ENCODE peak calls at places on chromosome 20, in six cellular contexts. I, W, X, H, M and B are unnamed samples.

GRCh38 chr20:18738055-18738454 is 75.5 kb upstream of the SCP2D1 start:
- DNase-seq in M (no peak), X (no peak), H (no peak), I (peak), W (no peak), B (no peak)

GRCh38 chr20:61445138-61445537 is 193.1 kb downstream of the CDH4 start:
- DNase-seq in I (no peak), M (no peak), H (no peak), W (no peak), X (no peak), B (no peak)

GRCh38 chr20:34559311-34560140 is 1.0 kb downstream of the MAP1LC3A start:
- DNase-seq in H (no peak), W (no peak), I (no peak), M (no peak), X (peak), B (no peak)

GRCh38 chr20:32810941-32811340 is 8.8 kb upstream of the MAPRE1 start:
- DNase-seq in X (no peak), I (no peak), H (no peak), W (no peak), M (no peak), B (no peak)

GRCh38 chr20:4434681-4435080 is 287.0 kb upstream of the PRND start:
- DNase-seq in H (no peak), W (no peak), X (no peak), M (no peak), I (no peak), B (no peak)

GRCh38 chr20:53748176-53748575 is 154.5 kb upstream of the ZNF217 start:
- DNase-seq in I (no peak), X (no peak), W (no peak), H (no peak), M (no peak), B (no peak)

GRCh38 chr20:12315652-12316051 is 398.0 kb downstream of the BTBD3 start:
- DNase-seq in W (no peak), H (no peak), I (no peak), X (no peak), M (no peak), B (no peak)

GRCh38 chr20:21571841-21572690 is 58.2 kb upstream of the NKX2-2 start:
- DNase-seq in M (peak), H (no peak), X (no peak), I (peak), W (peak), B (no peak)

GRCh38 chr20:57573893-57574292 is 13.0 kb downstream of the PCK1 start:
- DNase-seq in W (no peak), H (no peak), X (no peak), M (no peak), I (no peak), B (no peak)

GRCh38 chr20:36468149-36469000 is 72.9 kb upstream of the MYL9 start:
- DNase-seq in W (no peak), X (no peak), I (no peak), M (peak), H (no peak), B (no peak)

GRCh38 chr20:36052117-36052513 is 83.7 kb downstream of the CNBD2 start:
- DNase-seq in M (no peak), I (no peak), W (no peak), X (no peak), H (no peak), B (no peak)

GRCh38 chr20:5361176-5361575 is 44.4 kb upstream of the PROKR2 start:
- DNase-seq in H (no peak), M (no peak), W (no peak), X (no peak), I (no peak), B (no peak)

GRCh38 chr20:57698191-57698866 is 11.5 kb downstream of the PMEPA1 start:
- DNase-seq in X (no peak), I (peak), M (peak), W (peak), H (peak), B (peak)

GRCh38 chr20:44247131-44247571 is at the start of gene GDAP1L1:
- DNase-seq in W (no peak), H (no peak), M (no peak), X (no peak), I (no peak), B (no peak)

GRCh38 chr20:5559937-5560336 is 190.3 kb upstream of the SHLD1 start:
- DNase-seq in M (no peak), I (no peak), H (no peak), W (no peak), X (no peak), B (no peak)

GRCh38 chr20:12394786-12395185 is 477.1 kb downstream of the BTBD3 start:
- DNase-seq in X (no peak), M (no peak), W (no peak), I (no peak), H (no peak), B (no peak)

GRCh38 chr20:13684566-13685222 is 46.0 kb upstream of the TASP1 start:
- DNase-seq in W (no peak), H (no peak), I (no peak), M (no peak), X (no peak), B (no peak)

GRCh38 chr20:48019940-48020339 is 234.7 kb upstream of the SULF2 start:
- DNase-seq in H (no peak), X (no peak), M (no peak), I (no peak), W (no peak), B (no peak)

GRCh38 chr20:46883847-46884246 is 10.8 kb upstream of the EYA2 start:
- DNase-seq in I (no peak), W (no peak), M (no peak), X (no peak), H (no peak), B (no peak)

GRCh38 chr20:57267158-57267821 is 849 bp upstream of the BMP7 start:
- DNase-seq in I (no peak), M (no peak), X (no peak), H (no peak), W (no peak), B (no peak)

GRCh38 chr20:23754731-23755130 is 4.0 kb upstream of the CST1 start:
- DNase-seq in M (no peak), X (no peak), H (no peak), I (no peak), W (no peak), B (no peak)

GRCh38 chr20:16864958-16865357 is 116.8 kb downstream of the OTOR start:
- DNase-seq in I (no peak), H (no peak), X (no peak), M (no peak), W (no peak), B (no peak)

GRCh38 chr20:61938839-61939690 is 126.6 kb downstream of the TAF4 start:
- DNase-seq in H (no peak), X (peak), I (no peak), W (no peak), M (no peak), B (no peak)

GRCh38 chr20:3313681-3314080 is 74.7 kb upstream of the SLC4A11 start:
- DNase-seq in M (peak), X (no peak), I (no peak), W (no peak), H (no peak), B (no peak)

GRCh38 chr20:50655325-50655880 is 35.9 kb downstream of the RIPOR3 start:
- DNase-seq in M (no peak), X (peak), W (no peak), I (peak), H (no peak), B (no peak)

GRCh38 chr20:1327241-1327653 is 1.7 kb downstream of the SDCBP2 start:
- DNase-seq in M (peak), I (peak), H (peak), W (no peak), X (no peak), B (no peak)

GRCh38 chr20:48096212-48096875 is 311.1 kb upstream of the SULF2 start:
- DNase-seq in X (no peak), H (no peak), M (no peak), W (no peak), I (no peak), B (no peak)

GRCh38 chr20:33655164-33655563 is 7.0 kb upstream of the C20orf144 start:
- DNase-seq in I (no peak), H (no peak), X (no peak), M (no peak), W (no peak), B (no peak)

GRCh38 chr20:17685168-17685567 is 3.1 kb upstream of the RRBP1 start:
- DNase-seq in W (no peak), I (no peak), M (no peak), X (no peak), H (no peak), B (no peak)

GRCh38 chr20:13028673-13029072 is 19.9 kb downstream of the SPTLC3 start:
- DNase-seq in W (no peak), H (no peak), M (no peak), X (no peak), I (no peak), B (no peak)

GRCh38 chr20:23920936-23921335 is 41.4 kb upstream of the CST5 start:
- DNase-seq in M (no peak), H (no peak), X (no peak), I (no peak), W (no peak), B (no peak)

GRCh38 chr20:41497186-41497895 is 120.8 kb downstream of the CHD6 start:
- DNase-seq in X (no peak), I (no peak), H (no peak), W (no peak), M (no peak), B (no peak)

GRCh38 chr20:18164356-18164755 is 26.7 kb downstream of the KAT14 start:
- DNase-seq in X (no peak), H (no peak), I (peak), M (no peak), W (no peak), B (no peak)

GRCh38 chr20:41054463-41055230 is 26.0 kb downstream of the TOP1 start:
- DNase-seq in W (no peak), M (no peak), H (no peak), X (no peak), I (no peak), B (no peak)

GRCh38 chr20:8389381-8390368 is 257.6 kb downstream of the PLCB1 start:
- DNase-seq in W (peak), M (peak), I (peak), X (no peak), H (no peak), B (no peak)

GRCh38 chr20:57847104-57847503 is 137.3 kb upstream of the PMEPA1 start:
- DNase-seq in X (no peak), I (no peak), M (no peak), H (no peak), W (no peak), B (no peak)

GRCh38 chr20:7437311-7437710 is 502.9 kb downstream of the HAO1 start:
- DNase-seq in M (no peak), I (no peak), H (no peak), W (no peak), X (no peak), B (no peak)